ENCODE peak calls at places on chromosome 2, in seven cellular contexts. U, Z, X, N, B, O and C are unnamed samples.

GRCh38 chr2:96108578-96109561 is 7.5 kb downstream of the ADRA2B start:
- DNase-seq in U (no peak), Z (peak; percentile 58), X (peak; percentile 53), N (peak; percentile 2), B (no peak), O (no peak), C (no peak)

GRCh38 chr2:150135223-150135883 is 352.1 kb downstream of the RND3 start:
- DNase-seq in U (no peak), Z (no peak), X (no peak), N (no peak), B (no peak), O (no peak), C (peak; percentile 77)

GRCh38 chr2:19845323-19845920 is 56.4 kb downstream of the TTC32 start:
- DNase-seq in U (no peak), Z (no peak), X (no peak), N (no peak), B (no peak), O (peak; percentile 22), C (no peak)

GRCh38 chr2:51782874-51783765 is 751.2 kb upstream of the NRXN1 start:
- DNase-seq in U (no peak), Z (no peak), X (no peak), N (no peak), B (no peak), O (no peak), C (peak; percentile 50)

GRCh38 chr2:41941831-41942230 is 106.0 kb upstream of the PKDCC start:
- DNase-seq in U (no peak), Z (no peak), X (no peak), N (no peak), B (no peak), O (peak; percentile 77), C (no peak)

GRCh38 chr2:199612509-199613130 is 154.9 kb upstream of the SATB2 start:
- DNase-seq in U (no peak), Z (no peak), X (no peak), N (no peak), B (no peak), O (no peak), C (no peak)

GRCh38 chr2:128623776-128624424 is 305.2 kb upstream of the HS6ST1 start:
- DNase-seq in U (no peak), Z (no peak), X (no peak), N (no peak), B (no peak), O (no peak), C (no peak)

GRCh38 chr2:205763708-205764501 is 81.6 kb downstream of the NRP2 start:
- DNase-seq in U (no peak), Z (peak; percentile 87), X (peak; percentile 86), N (no peak), B (no peak), O (no peak), C (peak; percentile 68)

GRCh38 chr2:207770602-207771404 is 1.1 kb upstream of the FZD5 start:
- DNase-seq in U (no peak), Z (peak; percentile 84), X (peak; percentile 66), N (no peak), B (no peak), O (no peak), C (no peak)

GRCh38 chr2:236629961-236630872 is 60.6 kb downstream of the ACKR3 start:
- DNase-seq in U (no peak), Z (no peak), X (no peak), N (no peak), B (no peak), O (peak; percentile 16), C (no peak)

GRCh38 chr2:61328707-61329251 is 142.1 kb downstream of the USP34 start:
- DNase-seq in U (no peak), Z (peak; percentile 31), X (no peak), N (no peak), B (no peak), O (no peak), C (peak; percentile 5)

GRCh38 chr2:240392084-240392947 is 43.1 kb upstream of the GPC1 start:
- DNase-seq in U (no peak), Z (peak; percentile 66), X (no peak), N (no peak), B (no peak), O (peak; percentile 74), C (no peak)

GRCh38 chr2:108271691-108272253 is 16.9 kb upstream of the SULT1C2 start:
- DNase-seq in U (no peak), Z (no peak), X (no peak), N (no peak), B (no peak), O (peak; percentile 84), C (peak; percentile 94)

GRCh38 chr2:153004627-153005026 is 286.2 kb downstream of the ARL6IP6 start:
- DNase-seq in U (no peak), Z (no peak), X (no peak), N (no peak), B (no peak), O (no peak), C (no peak)

GRCh38 chr2:232699110-232699509 is 2.0 kb downstream of the GIGYF2 start:
- DNase-seq in U (no peak), Z (no peak), X (peak; percentile 34), N (no peak), B (no peak), O (peak; percentile 13), C (no peak)

GRCh38 chr2:185318271-185318724 is 420.3 kb upstream of the FSIP2 start:
- DNase-seq in U (no peak), Z (no peak), X (no peak), N (no peak), B (no peak), O (no peak), C (no peak)